ENCODE peak calls at places on chromosomes 11 and 22, in six cellular contexts. R, Y, O, L, G and P are unnamed samples.

GRCh38 chr22:49371325-49372110 is 456.2 kb downstream of the BRD1 start:
- DNase-seq in O (no peak), G (no peak), Y (no peak), L (no peak), R (peak), P (no peak)

GRCh38 chr11:130829801-130830562 is 86.3 kb downstream of the SNX19 start:
- DNase-seq in G (no peak), Y (no peak), L (peak), R (peak), O (no peak), P (no peak)

GRCh38 chr11:33941637-33942160 is 49.8 kb upstream of the LMO2 start:
- DNase-seq in G (no peak), O (no peak), R (no peak), Y (no peak), L (no peak), P (no peak)

GRCh38 chr22:11066458-11067285 is 4461.3 kb upstream of the OR11H1 start:
- DNase-seq in G (no peak), Y (no peak), R (peak), L (no peak), O (no peak), P (peak)

GRCh38 chr11:100687032-100687629 is at the start of gene ARHGAP42:
- DNase-seq in L (peak), O (no peak), R (peak), Y (no peak), G (peak), P (peak)

GRCh38 chr11:74877132-74877531 is 71.8 kb downstream of the XRRA1 start:
- DNase-seq in L (no peak), Y (no peak), R (no peak), O (no peak), G (peak), P (no peak)

GRCh38 chr11:44946268-44946667 is 4.4 kb downstream of the TP53I11 start:
- DNase-seq in R (peak), L (no peak), Y (no peak), G (no peak), O (no peak), P (no peak)

GRCh38 chr11:79100093-79100704 is 340.6 kb downstream of the TENM4 start:
- DNase-seq in Y (no peak), O (no peak), G (peak), R (no peak), L (peak), P (no peak)

GRCh38 chr11:72712168-72712721 is 38.0 kb upstream of the PDE2A start:
- DNase-seq in Y (no peak), L (peak), G (no peak), R (no peak), O (no peak), P (no peak)

GRCh38 chr11:75380716-75381420 is 18.4 kb upstream of the RPS3 start:
- DNase-seq in L (peak), R (no peak), O (no peak), Y (no peak), G (peak), P (no peak)

GRCh38 chr11:16853266-16853665 is 114.8 kb downstream of the C11orf58 start:
- DNase-seq in R (no peak), O (no peak), G (no peak), L (no peak), Y (no peak), P (no peak)

GRCh38 chr22:44210721-44211120 is 30.0 kb downstream of the PARVG start:
- DNase-seq in O (no peak), Y (no peak), R (no peak), L (no peak), G (no peak), P (no peak)

GRCh38 chr22:43239102-43239875 is 52.4 kb upstream of the TTLL12 start:
- DNase-seq in O (no peak), L (no peak), G (no peak), Y (no peak), R (no peak), P (no peak)

GRCh38 chr22:29309332-29310064 is 3.0 kb downstream of the GAS2L1 start:
- DNase-seq in O (no peak), R (peak), G (peak), L (peak), Y (no peak), P (no peak)

GRCh38 chr22:43643362-43643761 is 168.7 kb downstream of the EFCAB6 start:
- DNase-seq in Y (no peak), G (no peak), R (no peak), O (no peak), L (no peak), P (no peak)

GRCh38 chr22:42949159-42949558 is 65.8 kb downstream of the PACSIN2 start:
- DNase-seq in L (no peak), R (peak), Y (no peak), O (no peak), G (peak), P (no peak)

GRCh38 chr22:43925433-43926348 is 2.1 kb downstream of the PNPLA3 start:
- DNase-seq in Y (peak), G (no peak), R (no peak), L (no peak), O (no peak), P (no peak)

GRCh38 chr11:105100976-105101630 is 38.5 kb downstream of the CARD18 start:
- DNase-seq in G (no peak), Y (no peak), R (no peak), L (no peak), O (no peak), P (no peak)

GRCh38 chr22:36201630-36202312 is at the start of gene APOL4:
- DNase-seq in O (no peak), G (no peak), R (peak), Y (no peak), L (peak), P (no peak)

GRCh38 chr11:5808500-5809121 is at the start of gene OR52N2:
- DNase-seq in R (peak), L (peak), O (peak), G (peak), Y (no peak), P (peak)

GRCh38 chr11:12862761-12863469 is 146.2 kb upstream of the RASSF10 start:
- DNase-seq in Y (no peak), R (peak), L (peak), G (no peak), O (no peak), P (no peak)

GRCh38 chr11:12867531-12867930 is 141.6 kb upstream of the RASSF10 start:
- DNase-seq in L (no peak), R (no peak), O (no peak), G (no peak), Y (no peak), P (no peak)

GRCh38 chr11:12865871-12866595 is 143.1 kb upstream of the RASSF10 start:
- DNase-seq in Y (no peak), O (no peak), G (no peak), L (no peak), R (no peak), P (no peak)

GRCh38 chr11:12863605-12864121 is 145.5 kb upstream of the RASSF10 start:
- DNase-seq in R (no peak), L (no peak), Y (no peak), O (no peak), G (no peak), P (no peak)

GRCh38 chr11:12864316-12865156 is 144.6 kb upstream of the RASSF10 start:
- DNase-seq in G (peak), L (no peak), R (no peak), O (no peak), Y (peak), P (no peak)
- H3K27ac ChIP-seq in G (no peak), L (peak), R (no peak), O (no peak), Y (no peak), P (no peak)

GRCh38 chr11:114164546-114164945 is 105.0 kb downstream of the ZBTB16 start:
- DNase-seq in Y (no peak), R (peak), G (no peak), O (no peak), L (no peak), P (no peak)

GRCh38 chr11:114161486-114162250 is 102.2 kb downstream of the ZBTB16 start:
- DNase-seq in O (no peak), L (no peak), Y (no peak), R (no peak), G (no peak), P (no peak)

GRCh38 chr11:114163830-114164401 is 104.4 kb downstream of the ZBTB16 start:
- DNase-seq in O (no peak), R (no peak), L (peak), G (no peak), Y (no peak), P (no peak)

GRCh38 chr11:114162719-114163123 is 103.2 kb downstream of the ZBTB16 start:
- DNase-seq in Y (peak), R (peak), O (no peak), L (peak), G (peak), P (no peak)

DNA sequence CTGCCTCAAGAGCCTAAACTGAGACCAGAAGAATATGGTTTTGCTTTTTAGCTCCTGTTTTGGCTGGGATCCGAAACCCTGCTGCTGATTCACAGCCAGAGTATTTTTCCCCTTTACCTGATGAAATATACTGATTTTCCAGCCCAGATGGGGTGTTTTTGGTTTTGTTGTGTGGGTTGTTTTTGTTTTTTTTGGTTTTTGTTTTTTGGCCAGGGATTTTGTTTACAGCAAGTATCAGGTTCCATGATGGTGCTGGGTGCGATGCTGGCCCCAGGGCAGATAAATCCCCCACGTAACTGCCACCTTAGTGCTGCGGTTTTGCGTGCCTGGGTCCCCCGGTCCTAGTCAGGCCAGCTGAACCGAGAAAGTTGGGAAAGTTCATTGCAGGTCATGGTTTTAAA is 103.7 kb downstream of the ZBTB16 start:
- DNase-seq in O (no peak), L (no peak), R (peak), Y (peak), G (peak), P (no peak)
- H3K27ac ChIP-seq in O (no peak), L (peak), R (peak), Y (peak), G (no peak), P (no peak)

DNA sequence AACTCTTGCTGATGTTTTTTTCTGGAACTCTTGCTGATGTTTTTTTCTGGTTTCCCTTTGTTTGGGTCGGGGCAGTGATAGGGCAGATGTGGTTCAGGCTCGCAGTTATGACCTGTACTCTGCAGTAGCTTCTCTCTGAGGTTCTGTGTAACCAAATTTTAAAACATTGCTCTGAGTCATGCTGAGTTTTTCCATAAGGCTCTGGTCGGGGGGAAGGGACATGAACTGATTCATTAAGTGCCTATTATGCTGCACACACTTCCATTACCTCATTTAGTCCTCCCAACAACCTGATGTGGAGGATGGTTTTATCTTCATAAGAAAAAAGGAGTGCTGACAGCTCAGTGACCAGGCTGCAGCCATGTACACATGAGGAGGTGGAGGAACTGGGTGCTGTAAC is 18.9 kb downstream of the TNRC6B start:
- DNase-seq in Y (peak), G (peak), O (no peak), R (no peak), L (no peak), P (no peak)
- H3K27ac ChIP-seq in Y (no peak), G (peak), O (no peak), R (peak), L (peak), P (no peak)

GRCh38 chr11:70397983-70398833 is at the start of gene CTTN:
- DNase-seq in R (peak), O (peak), L (peak), Y (peak), G (peak), P (peak)

GRCh38 chr11:70389191-70389590 is 9.1 kb upstream of the CTTN start:
- DNase-seq in L (no peak), G (no peak), Y (no peak), O (no peak), R (no peak), P (no peak)

GRCh38 chr11:70397336-70397982 is 870 bp upstream of the CTTN start:
- DNase-seq in G (no peak), O (no peak), L (peak), Y (no peak), R (no peak), P (no peak)

GRCh38 chr11:70398834-70399680 is 728 bp downstream of the CTTN start:
- DNase-seq in Y (no peak), G (no peak), O (no peak), L (peak), R (no peak), P (no peak)

GRCh38 chr11:70394211-70394950 is 3.9 kb upstream of the CTTN start:
- DNase-seq in G (no peak), R (no peak), O (no peak), L (no peak), Y (no peak), P (no peak)
- H3K27ac ChIP-seq in G (no peak), R (no peak), O (no peak), L (no peak), Y (no peak), P (no peak)

GRCh38 chr22:26182723-26183122 is 13.5 kb downstream of the SEZ6L start:
- DNase-seq in O (no peak), L (no peak), R (no peak), G (no peak), Y (no peak), P (no peak)

GRCh38 chr22:26185190-26185589 is 15.9 kb downstream of the SEZ6L start:
- DNase-seq in L (no peak), Y (no peak), G (no peak), O (no peak), R (no peak), P (no peak)

GRCh38 chr22:26194313-26194712 is 25.1 kb downstream of the SEZ6L start:
- DNase-seq in R (no peak), L (no peak), O (no peak), G (no peak), Y (no peak), P (no peak)

GRCh38 chr22:26188341-26188740 is 19.1 kb downstream of the SEZ6L start:
- DNase-seq in O (no peak), Y (no peak), L (no peak), G (no peak), R (no peak), P (no peak)
- H3K27ac ChIP-seq in O (no peak), Y (no peak), L (no peak), G (no peak), R (no peak), P (no peak)

DNA sequence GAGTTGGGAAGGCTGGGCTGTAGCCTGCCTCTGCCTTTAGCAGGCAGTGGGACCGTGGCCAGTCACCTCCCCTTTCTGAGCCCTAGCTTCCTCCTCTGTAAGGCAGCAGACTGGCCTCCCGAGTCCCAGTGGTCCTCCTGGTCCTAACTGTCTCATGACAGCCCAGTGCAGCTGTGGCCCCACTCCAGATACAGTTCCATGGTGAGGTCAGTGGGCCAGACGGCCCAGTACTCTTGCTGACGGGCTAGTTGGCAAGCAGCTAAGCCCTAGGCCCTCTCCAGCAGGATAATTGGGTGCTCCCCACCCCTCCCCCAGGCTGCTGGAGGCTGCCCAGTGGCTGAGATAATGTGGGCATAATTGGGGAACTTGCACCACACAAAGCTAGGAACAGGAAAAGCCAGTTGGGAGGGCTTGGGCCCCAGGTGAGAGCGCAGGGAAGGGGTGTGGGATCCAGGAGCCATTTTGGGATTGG is 48.1 kb downstream of the NECTIN1 start:
- DNase-seq in G (peak), R (no peak), Y (no peak), L (no peak), O (no peak), P (no peak)
- H3K27ac ChIP-seq in G (no peak), R (no peak), Y (no peak), L (no peak), O (no peak), P (no peak)

GRCh38 chr11:11135820-11136476 is 217.1 kb downstream of the CSNK2A3 start:
- DNase-seq in G (peak), L (no peak), O (no peak), Y (peak), R (no peak), P (no peak)
- H3K27ac ChIP-seq in G (no peak), L (no peak), O (no peak), Y (no peak), R (no peak), P (no peak)

DNA sequence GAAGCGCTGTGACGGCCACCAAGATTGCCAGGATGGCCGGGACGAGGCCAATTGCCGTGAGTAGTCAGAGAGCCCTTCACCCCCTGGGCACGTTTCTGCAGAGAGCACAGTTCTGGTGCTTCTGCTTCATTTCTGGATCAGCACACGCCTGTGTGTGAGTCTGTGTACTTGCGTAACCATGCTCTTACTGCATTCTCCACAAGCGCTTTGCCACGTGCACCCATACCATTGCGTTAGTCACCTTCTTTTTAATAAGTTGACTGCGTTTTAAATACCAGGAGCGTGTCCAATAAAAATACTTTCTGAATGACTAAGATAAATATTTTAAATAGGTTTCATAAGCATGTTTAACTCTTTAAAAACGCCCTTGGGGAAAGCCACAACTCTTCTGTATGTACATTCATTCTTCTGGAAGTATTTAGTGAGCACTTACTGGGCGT is 143.0 kb upstream of the SORL1-AS1 start:
- DNase-seq in O (no peak), L (no peak), G (peak), R (peak), Y (peak), P (no peak)
- H3K27ac ChIP-seq in O (no peak), L (peak), G (peak), R (no peak), Y (no peak), P (no peak)

GRCh38 chr11:94581926-94582325 is 14.8 kb downstream of the PIWIL4 start:
- DNase-seq in Y (no peak), L (no peak), R (no peak), G (no peak), O (no peak), P (no peak)

GRCh38 chr11:94586546-94586945 is 19.4 kb downstream of the PIWIL4 start:
- DNase-seq in Y (no peak), L (no peak), G (no peak), R (no peak), O (no peak), P (no peak)

GRCh38 chr11:94585375-94585774 is 18.2 kb downstream of the PIWIL4 start:
- DNase-seq in Y (no peak), O (no peak), G (no peak), R (no peak), L (no peak), P (no peak)

GRCh38 chr11:94583213-94583884 is 16.2 kb downstream of the PIWIL4 start:
- DNase-seq in R (no peak), Y (no peak), O (no peak), G (no peak), L (no peak), P (no peak)

DNA sequence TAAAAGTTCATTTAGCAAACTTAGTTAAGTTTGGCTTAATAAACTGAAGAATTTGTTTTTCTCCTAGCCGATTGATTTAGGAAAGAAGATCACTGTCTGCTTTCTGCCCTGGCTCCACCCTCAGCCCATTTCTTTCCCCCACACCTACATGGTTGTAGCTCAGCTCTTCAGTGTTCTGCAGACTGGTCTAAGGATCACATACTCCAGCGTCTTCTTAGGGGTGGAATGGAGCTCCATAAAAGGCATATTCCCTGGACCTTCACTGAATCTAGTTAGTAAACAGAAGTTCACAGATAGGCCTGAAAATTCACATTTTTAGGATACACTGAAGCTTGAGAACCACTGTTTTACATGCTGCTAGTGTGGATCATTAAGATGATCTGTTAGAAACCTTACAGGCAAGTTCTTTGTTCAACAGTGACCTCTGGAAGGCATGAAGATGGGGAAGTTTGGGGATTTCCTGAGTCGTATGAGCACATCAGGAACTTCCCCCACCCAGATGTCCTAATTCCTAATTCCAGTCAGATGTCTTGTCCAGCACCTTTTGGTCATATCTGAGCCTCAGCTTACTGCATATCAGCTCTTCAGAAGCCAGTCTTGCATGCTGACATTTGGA is 16.8 kb downstream of the PIWIL4 start:
- DNase-seq in O (no peak), L (no peak), Y (no peak), G (no peak), R (no peak), P (no peak)
- H3K27ac ChIP-seq in O (no peak), L (no peak), Y (no peak), G (no peak), R (no peak), P (no peak)